ENCODE peak calls at places on chromosome 11, in seven cellular contexts. X is GM19239, W is GM13977, D is GM13976, E is SW480, R is mucosa of gallbladder, N is activated T-cell treated with anti-CD3 and anti-CD28 coated beads for 1 hour. P is an unnamed sample.

GRCh38 chr11:17807034-17807433 is 72.5 kb downstream of the KCNC1 start:
- DNase-seq in X (no peak), W (no peak), D (no peak), E (no peak), R (no peak), N (no peak), P (no peak)

GRCh38 chr11:16615480-16615879 is 123.0 kb upstream of the C11orf58 start:
- DNase-seq in X (no peak), W (no peak), D (no peak), E (no peak), R (no peak), N (no peak), P (no peak)

GRCh38 chr11:75225794-75226193 is 14.8 kb upstream of the TPBGL start:
- DNase-seq in X (no peak), W (no peak), D (no peak), E (no peak), R (no peak), N (no peak), P (no peak)

GRCh38 chr11:44986315-44986714 is 35.6 kb upstream of the TP53I11 start:
- DNase-seq in X (no peak), W (no peak), D (no peak), E (no peak), R (no peak), N (no peak), P (no peak)

GRCh38 chr11:65719887-65720236 is 736 bp downstream of the RNASEH2C start:
- DNase-seq in X (no peak), W (no peak), D (no peak), E (no peak), R (no peak), N (no peak), P (no peak)

GRCh38 chr11:129146196-129146595 is 45.9 kb downstream of the ARHGAP32 start:
- DNase-seq in X (no peak), W (no peak), D (no peak), E (no peak), R (no peak), N (no peak), P (no peak)

GRCh38 chr11:64870176-64870892 is 8.1 kb downstream of the EHD1 start:
- DNase-seq in X (no peak), W (peak), D (peak), E (no peak), R (no peak), N (no peak), P (no peak)

GRCh38 chr11:73242291-73243092 is 24.4 kb downstream of the P2RY2 start:
- DNase-seq in X (peak), W (peak), D (peak), E (peak), R (peak), N (peak), P (peak)

GRCh38 chr11:60161107-60161506 is 21.8 kb downstream of the MS4A6A start:
- DNase-seq in X (no peak), W (no peak), D (no peak), E (no peak), R (no peak), N (no peak), P (no peak)

P was measured in Calu3.